ENCODE peak calls at places on chromosomes 11 and 22, in five cellular contexts. One of them, this sample, is unnamed.

GRCh38 chr11:114197799-114198500 is 98.2 kb upstream of the NNMT start:
- DNase-seq in kidney tubule cell: peak; percentile 56
- DNase-seq in retinal pigment epithelial cell: peak; percentile 95
- DNase-seq in activated T-cell treated with anti-CD3 and anti-CD28 coated beads for 4 hours: no peak
- DNase-seq in effector CD4-positive, alpha-beta T cell: no peak
- DNase-seq in this sample: peak; percentile 63

GRCh38 chr11:36746886-36747710 is 149.1 kb upstream of the RAG2 start:
- DNase-seq in kidney tubule cell: peak; percentile 89
- DNase-seq in effector CD4-positive, alpha-beta T cell: peak; percentile 66
- DNase-seq in activated T-cell treated with anti-CD3 and anti-CD28 coated beads for 4 hours: peak; percentile 73
- DNase-seq in retinal pigment epithelial cell: peak; percentile 65
- DNase-seq in this sample: peak; percentile 91

GRCh38 chr11:95734009-95734572 is 55.5 kb downstream of the FAM76B start:
- DNase-seq in retinal pigment epithelial cell: no peak
- DNase-seq in activated T-cell treated with anti-CD3 and anti-CD28 coated beads for 4 hours: no peak
- DNase-seq in effector CD4-positive, alpha-beta T cell: no peak
- DNase-seq in kidney tubule cell: no peak
- DNase-seq in this sample: no peak

GRCh38 chr11:7204778-7205177 is 46.9 kb upstream of the SYT9 start:
- DNase-seq in effector CD4-positive, alpha-beta T cell: no peak
- DNase-seq in activated T-cell treated with anti-CD3 and anti-CD28 coated beads for 4 hours: no peak
- DNase-seq in kidney tubule cell: peak; percentile 69
- DNase-seq in retinal pigment epithelial cell: peak; percentile 69
- DNase-seq in this sample: no peak

GRCh38 chr11:62577046-62577708 is 3.5 kb upstream of the EEF1G start:
- DNase-seq in effector CD4-positive, alpha-beta T cell: no peak
- DNase-seq in kidney tubule cell: no peak
- DNase-seq in activated T-cell treated with anti-CD3 and anti-CD28 coated beads for 4 hours: no peak
- DNase-seq in retinal pigment epithelial cell: no peak
- DNase-seq in this sample: no peak

GRCh38 chr11:131217313-131218297 is 152.8 kb upstream of the NTM start:
- DNase-seq in activated T-cell treated with anti-CD3 and anti-CD28 coated beads for 4 hours: no peak
- DNase-seq in retinal pigment epithelial cell: no peak
- DNase-seq in effector CD4-positive, alpha-beta T cell: no peak
- DNase-seq in kidney tubule cell: peak; percentile 11
- DNase-seq in this sample: no peak

GRCh38 chr11:75867778-75868374 is 52.9 kb downstream of the UVRAG start:
- DNase-seq in activated T-cell treated with anti-CD3 and anti-CD28 coated beads for 4 hours: peak; percentile 33
- DNase-seq in effector CD4-positive, alpha-beta T cell: peak; percentile 44
- DNase-seq in kidney tubule cell: peak; percentile 56
- DNase-seq in retinal pigment epithelial cell: no peak
- DNase-seq in this sample: peak; percentile 54

GRCh38 chr11:70517203-70517602 is 118.9 kb downstream of the CTTN start:
- DNase-seq in effector CD4-positive, alpha-beta T cell: no peak
- DNase-seq in kidney tubule cell: no peak
- DNase-seq in activated T-cell treated with anti-CD3 and anti-CD28 coated beads for 4 hours: no peak
- DNase-seq in retinal pigment epithelial cell: no peak
- DNase-seq in this sample: no peak

GRCh38 chr11:128884703-128885338 is 6.3 kb upstream of the KCNJ5 start:
- DNase-seq in kidney tubule cell: peak; percentile 78
- DNase-seq in activated T-cell treated with anti-CD3 and anti-CD28 coated beads for 4 hours: peak; percentile 48
- DNase-seq in effector CD4-positive, alpha-beta T cell: peak; percentile 37
- DNase-seq in retinal pigment epithelial cell: no peak
- DNase-seq in this sample: peak; percentile 61

GRCh38 chr11:57356179-57356757 is 18.1 kb downstream of the P2RX3 start:
- DNase-seq in kidney tubule cell: no peak
- DNase-seq in activated T-cell treated with anti-CD3 and anti-CD28 coated beads for 4 hours: no peak
- DNase-seq in retinal pigment epithelial cell: no peak
- DNase-seq in effector CD4-positive, alpha-beta T cell: no peak
- DNase-seq in this sample: no peak

GRCh38 chr22:44615602-44616180 is 86.3 kb upstream of the PRR5 start:
- DNase-seq in effector CD4-positive, alpha-beta T cell: no peak
- DNase-seq in retinal pigment epithelial cell: no peak
- DNase-seq in kidney tubule cell: no peak
- DNase-seq in activated T-cell treated with anti-CD3 and anti-CD28 coated beads for 4 hours: no peak
- DNase-seq in this sample: no peak

GRCh38 chr11:68803766-68804165 is 38.0 kb downstream of the CPT1A start:
- DNase-seq in effector CD4-positive, alpha-beta T cell: no peak
- DNase-seq in activated T-cell treated with anti-CD3 and anti-CD28 coated beads for 4 hours: no peak
- DNase-seq in kidney tubule cell: no peak
- DNase-seq in retinal pigment epithelial cell: peak; percentile 45
- DNase-seq in this sample: peak; percentile 35

GRCh38 chr11:23404225-23405160 is 544.2 kb upstream of the CCDC179 start:
- DNase-seq in retinal pigment epithelial cell: no peak
- DNase-seq in effector CD4-positive, alpha-beta T cell: no peak
- DNase-seq in kidney tubule cell: no peak
- DNase-seq in activated T-cell treated with anti-CD3 and anti-CD28 coated beads for 4 hours: no peak
- DNase-seq in this sample: no peak

GRCh38 chr22:38858492-38858891 is 13.5 kb downstream of the CBX6 start:
- DNase-seq in kidney tubule cell: no peak
- DNase-seq in activated T-cell treated with anti-CD3 and anti-CD28 coated beads for 4 hours: no peak
- DNase-seq in retinal pigment epithelial cell: no peak
- DNase-seq in effector CD4-positive, alpha-beta T cell: no peak
- DNase-seq in this sample: no peak

GRCh38 chr11:126404367-126404766 is 48.9 kb downstream of the ST3GAL4 start:
- DNase-seq in activated T-cell treated with anti-CD3 and anti-CD28 coated beads for 4 hours: no peak
- DNase-seq in effector CD4-positive, alpha-beta T cell: no peak
- DNase-seq in kidney tubule cell: peak; percentile 50
- DNase-seq in retinal pigment epithelial cell: no peak
- DNase-seq in this sample: no peak

GRCh38 chr11:110907629-110908028 is 195.4 kb upstream of the ARHGAP20 start:
- DNase-seq in effector CD4-positive, alpha-beta T cell: no peak
- DNase-seq in activated T-cell treated with anti-CD3 and anti-CD28 coated beads for 4 hours: no peak
- DNase-seq in retinal pigment epithelial cell: peak; percentile 99
- DNase-seq in kidney tubule cell: peak; percentile 99
- DNase-seq in this sample: no peak

GRCh38 chr11:70505331-70505731 is 107.0 kb downstream of the CTTN start:
- DNase-seq in retinal pigment epithelial cell: no peak
- DNase-seq in kidney tubule cell: no peak
- DNase-seq in effector CD4-positive, alpha-beta T cell: no peak
- DNase-seq in activated T-cell treated with anti-CD3 and anti-CD28 coated beads for 4 hours: no peak
- DNase-seq in this sample: no peak

GRCh38 chr11:70002433-70002832 is 75.7 kb upstream of the ANO1 start:
- DNase-seq in activated T-cell treated with anti-CD3 and anti-CD28 coated beads for 4 hours: no peak
- DNase-seq in effector CD4-positive, alpha-beta T cell: no peak
- DNase-seq in retinal pigment epithelial cell: no peak
- DNase-seq in kidney tubule cell: no peak
- DNase-seq in this sample: no peak

GRCh38 chr11:35192347-35192746 is 53.4 kb downstream of the CD44 start:
- DNase-seq in retinal pigment epithelial cell: no peak
- DNase-seq in activated T-cell treated with anti-CD3 and anti-CD28 coated beads for 4 hours: no peak
- DNase-seq in effector CD4-positive, alpha-beta T cell: no peak
- DNase-seq in kidney tubule cell: no peak
- DNase-seq in this sample: no peak

GRCh38 chr11:67636962-67637361 is 2.6 kb downstream of the TBX10 start:
- DNase-seq in kidney tubule cell: no peak
- DNase-seq in activated T-cell treated with anti-CD3 and anti-CD28 coated beads for 4 hours: no peak
- DNase-seq in effector CD4-positive, alpha-beta T cell: no peak
- DNase-seq in retinal pigment epithelial cell: no peak
- DNase-seq in this sample: no peak

This sample was measured in retina.